ENCODE peak calls at places on chromosomes 11 and 22, in six cellular contexts. X, F, T, Q, H and Y are unnamed samples.

GRCh38 chr11:133082851-133083488 is 449.3 kb downstream of the OPCML start:
- DNase-seq in Q (peak; percentile 60), T (peak; percentile 28), X (peak; percentile 65), H (peak; percentile 76), F (peak; percentile 60), Y (peak; percentile 86)

GRCh38 chr11:126352934-126353801 is 2.3 kb upstream of the ST3GAL4 start:
- DNase-seq in Q (no peak), H (no peak), F (no peak), T (no peak), X (no peak), Y (peak; percentile 5)

GRCh38 chr11:130816516-130816915 is 99.8 kb downstream of the SNX19 start:
- DNase-seq in H (no peak), F (peak; percentile 75), T (no peak), X (no peak), Q (no peak), Y (no peak)

GRCh38 chr22:32858121-32858703 is 56.7 kb downstream of the TIMP3 start:
- DNase-seq in H (no peak), X (no peak), F (no peak), T (no peak), Q (no peak), Y (no peak)

GRCh38 chr11:44113572-44113971 is 18.1 kb downstream of the EXT2 start:
- DNase-seq in T (no peak), F (no peak), H (no peak), Q (no peak), X (no peak), Y (no peak)

GRCh38 chr11:69437001-69437875 is 44.2 kb upstream of the LINC01488 start:
- DNase-seq in H (peak; percentile 84), X (no peak), F (no peak), Q (no peak), T (no peak), Y (no peak)

GRCh38 chr11:35714882-35715612 is 52.5 kb downstream of the TRIM44 start:
- DNase-seq in Q (no peak), T (no peak), F (no peak), X (no peak), H (no peak), Y (no peak)

GRCh38 chr11:94767701-94768601 is at the start of gene AMOTL1:
- DNase-seq in Q (peak; percentile 94), X (peak; percentile 94), H (peak; percentile 94), F (peak; percentile 39), T (peak; percentile 90), Y (peak; percentile 97)

GRCh38 chr11:44334356-44335004 is 24.5 kb upstream of the ALX4 start:
- DNase-seq in H (no peak), F (no peak), X (no peak), Q (no peak), T (no peak), Y (no peak)

GRCh38 chr22:26892401-26893033 is 235.1 kb downstream of the MIAT start:
- DNase-seq in Q (no peak), X (no peak), F (peak; percentile 19), H (peak; percentile 65), T (no peak), Y (no peak)

GRCh38 chr11:12079726-12080556 is 30.4 kb upstream of the MICAL2 start:
- DNase-seq in T (peak; percentile 60), X (peak; percentile 60), H (no peak), F (no peak), Q (peak; percentile 74), Y (peak; percentile 83)

GRCh38 chr11:126060651-126061220 is 1.9 kb downstream of the CDON start:
- DNase-seq in H (no peak), T (no peak), F (no peak), X (no peak), Q (no peak), Y (no peak)

GRCh38 chr11:63682045-63682915 is 980 bp downstream of the RTN3 start:
- DNase-seq in Q (no peak), T (peak; percentile 22), H (peak; percentile 55), F (peak; percentile 38), X (no peak), Y (peak; percentile 71)

GRCh38 chr11:117064275-117064674 is 34.0 kb downstream of the SIK3 start:
- DNase-seq in T (no peak), X (no peak), F (no peak), H (no peak), Q (no peak), Y (no peak)

GRCh38 chr11:119028346-119029068 is 2.2 kb downstream of the SLC37A4 start:
- DNase-seq in Q (no peak), X (no peak), H (no peak), F (peak; percentile 71), T (no peak), Y (no peak)

DNA sequence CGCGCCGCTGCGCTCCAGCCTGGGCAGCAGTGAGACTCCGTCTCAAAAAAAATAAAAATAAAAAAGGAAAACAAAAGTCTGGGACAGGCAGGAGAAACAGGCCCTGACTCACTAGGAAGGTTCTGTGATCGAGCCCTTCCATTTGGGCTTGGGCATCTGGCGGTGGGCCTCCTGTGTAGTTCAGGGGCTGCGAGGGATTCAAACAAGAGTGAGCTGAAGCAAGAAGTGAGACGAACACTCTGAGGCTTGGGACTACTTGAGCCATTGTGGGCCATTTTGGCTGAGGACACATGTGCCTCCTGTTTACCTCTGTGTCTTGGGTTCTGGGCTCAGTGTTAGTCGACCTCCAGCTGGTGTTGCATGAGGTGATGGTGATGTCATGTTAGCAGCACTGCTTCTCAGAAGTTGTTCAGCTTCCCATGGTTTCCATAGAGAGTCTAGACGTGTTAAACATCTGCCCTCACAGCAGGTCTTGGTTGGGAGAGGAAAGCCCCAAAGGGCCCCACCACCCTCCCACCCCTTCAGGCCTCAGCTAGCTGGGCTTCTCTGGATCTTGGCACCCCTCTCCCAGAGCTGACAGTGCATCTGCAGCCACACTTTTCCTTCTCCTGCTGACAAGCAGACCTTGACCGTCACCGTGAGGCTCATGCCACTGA is 57.8 kb downstream of the MED15 start:
- DNase-seq in X (no peak), H (no peak), F (no peak), T (no peak), Q (no peak), Y (peak; percentile 29)
- H3K4me1 ChIP-seq in X (peaks cover 16% of the 10 kb centered on the region), H (peaks cover 55% of the 10 kb centered on the region), F (no peaks in the 10 kb centered on the region), T (peaks cover 11% of the 10 kb centered on the region), Q (no peaks in the 10 kb centered on the region), Y (peaks cover 22% of the 10 kb centered on the region)

GRCh38 chr11:65634905-65635731 is 2.8 kb upstream of the SIPA1 start:
- DNase-seq in Q (no peak), H (no peak), F (no peak), X (no peak), T (no peak), Y (no peak)

GRCh38 chr11:65639623-65640482 is 2.0 kb downstream of the SIPA1 start:
- DNase-seq in X (no peak), H (peak; percentile 72), F (peak; percentile 59), T (peak; percentile 58), Q (peak; percentile 68), Y (peak; percentile 72)

GRCh38 chr11:65636108-65636809 is 1.6 kb upstream of the SIPA1 start:
- DNase-seq in H (no peak), F (no peak), X (no peak), Q (no peak), T (no peak), Y (no peak)

GRCh38 chr11:65636810-65637557 is 917 bp upstream of the SIPA1 start:
- DNase-seq in T (no peak), H (no peak), F (no peak), Q (no peak), X (no peak), Y (no peak)

DNA sequence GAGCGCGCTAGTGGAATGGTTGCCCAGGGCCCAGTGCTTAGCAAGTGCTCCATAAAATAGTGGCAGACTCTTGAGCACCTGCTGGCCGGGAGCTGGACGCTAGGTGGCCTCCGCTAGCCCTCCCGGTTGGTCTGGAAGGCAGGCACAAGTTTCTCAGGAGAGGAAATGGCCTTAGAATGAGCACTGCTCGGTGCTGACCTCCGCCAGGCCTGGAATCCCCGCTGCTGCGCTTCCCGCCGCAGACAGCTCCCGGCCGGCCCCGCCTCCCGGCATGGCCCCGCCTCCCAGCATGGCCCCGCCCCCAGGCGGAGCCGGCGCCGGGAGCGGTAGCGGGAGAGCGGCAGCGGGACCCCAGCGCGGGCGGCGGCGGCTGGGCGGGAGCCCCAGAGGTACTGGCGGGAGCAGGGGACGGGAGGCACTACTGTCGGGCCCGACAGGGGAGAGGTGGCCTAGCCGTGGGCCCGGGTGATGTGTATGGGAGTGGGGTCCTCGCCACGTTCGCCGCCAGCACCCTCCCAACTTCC is at the start of gene SIPA1:
- DNase-seq in F (peak; percentile 62), Q (peak; percentile 85), X (peak; percentile 73), H (peak; percentile 77), T (peak; percentile 83), Y (peak; percentile 81)
- H3K4me1 ChIP-seq in F (peaks cover 2% of the 10 kb centered on the region), Q (peaks cover 33% of the 10 kb centered on the region), X (peaks cover 8% of the 10 kb centered on the region), H (peaks cover 53% of the 10 kb centered on the region), T (peaks cover 21% of the 10 kb centered on the region), Y (peaks cover 2% of the 10 kb centered on the region)

GRCh38 chr11:128522063-128522942 is 65.1 kb downstream of the ETS1 start:
- DNase-seq in X (peak; percentile 93), H (peak; percentile 95), Q (peak; percentile 96), T (peak; percentile 95), F (peak; percentile 94), Y (peak; percentile 97)

GRCh38 chr11:128520886-128521696 is 66.3 kb downstream of the ETS1 start:
- DNase-seq in F (no peak), X (no peak), H (no peak), T (no peak), Q (no peak), Y (peak; percentile 49)

GRCh38 chr11:128520206-128520885 is 67.0 kb downstream of the ETS1 start:
- DNase-seq in Q (no peak), X (no peak), H (no peak), F (no peak), T (no peak), Y (no peak)

GRCh38 chr11:128522943-128523518 is 64.3 kb downstream of the ETS1 start:
- DNase-seq in X (no peak), F (no peak), T (no peak), Q (no peak), H (no peak), Y (no peak)

GRCh38 chr11:128521697-128522062 is 65.7 kb downstream of the ETS1 start:
- DNase-seq in H (peak; percentile 51), T (no peak), Q (peak; percentile 36), X (no peak), F (no peak), Y (peak; percentile 31)
- H3K4me1 ChIP-seq in H (peaks cover 63% of the 10 kb centered on the region), T (peaks cover 11% of the 10 kb centered on the region), Q (peaks cover 18% of the 10 kb centered on the region), X (peaks cover 23% of the 10 kb centered on the region), F (peaks cover 8% of the 10 kb centered on the region), Y (no peaks in the 10 kb centered on the region)

GRCh38 chr11:96278039-96278897 is 64.7 kb downstream of the MAML2 start:
- DNase-seq in F (no peak), Q (no peak), T (no peak), H (no peak), X (no peak), Y (no peak)

GRCh38 chr11:96279018-96279417 is 64.0 kb downstream of the MAML2 start:
- DNase-seq in H (no peak), Q (no peak), X (no peak), T (no peak), F (no peak), Y (no peak)

GRCh38 chr11:96275807-96276594 is 67.0 kb downstream of the MAML2 start:
- DNase-seq in F (no peak), T (no peak), H (no peak), X (no peak), Q (no peak), Y (no peak)

GRCh38 chr11:96276836-96277235 is 66.2 kb downstream of the MAML2 start:
- DNase-seq in Q (no peak), H (no peak), T (no peak), F (no peak), X (no peak), Y (no peak)

GRCh38 chr11:96277696-96278038 is 65.3 kb downstream of the MAML2 start:
- DNase-seq in Q (no peak), T (no peak), F (no peak), X (no peak), H (no peak), Y (no peak)
- H3K4me1 ChIP-seq in Q (no peaks in the 10 kb centered on the region), T (no peaks in the 10 kb centered on the region), F (peaks cover 9% of the 10 kb centered on the region), X (no peaks in the 10 kb centered on the region), H (peaks cover 26% of the 10 kb centered on the region), Y (peaks cover 2% of the 10 kb centered on the region)

GRCh38 chr11:76764941-76765340 is 18.2 kb upstream of the TSKU start:
- DNase-seq in Q (no peak), X (no peak), F (no peak), H (no peak), T (no peak), Y (no peak)
- H3K4me1 ChIP-seq in Q (peaks cover 14% of the 10 kb centered on the region), X (peaks cover 12% of the 10 kb centered on the region), F (peaks cover 7% of the 10 kb centered on the region), H (peaks cover 68% of the 10 kb centered on the region), T (peaks cover 12% of the 10 kb centered on the region), Y (peaks cover 8% of the 10 kb centered on the region)